ENCODE peak calls at places on chromosome 7, in four cellular contexts. Z, Y, H and G are unnamed samples.

GRCh38 chr7:50730459-50731400 is 52.0 kb downstream of the GRB10 start:
- DNase-seq in H (no peak), Z (no peak), Y (no peak), G (peak; percentile 24)

GRCh38 chr7:28956608-28957063 is 1.5 kb downstream of the TRIL start:
- DNase-seq in Z (peak; percentile 34), Y (no peak), H (no peak), G (peak; percentile 88)

GRCh38 chr7:71131256-71131752 is 640 bp upstream of the GALNT17 start:
- DNase-seq in H (no peak), Z (peak; percentile 36), Y (no peak), G (peak; percentile 93)

GRCh38 chr7:22001345-22002004 is 55.8 kb upstream of the CDCA7L start:
- DNase-seq in Y (peak; percentile 88), H (peak; percentile 68), Z (peak; percentile 80), G (peak; percentile 51)

GRCh38 chr7:108294595-108294994 is 161.6 kb downstream of the NRCAM start:
- DNase-seq in H (no peak), Z (no peak), Y (peak; percentile 86), G (no peak)

GRCh38 chr7:39919646-39920045 is 30.4 kb upstream of the CDK13 start:
- DNase-seq in Y (no peak), Z (no peak), H (no peak), G (no peak)

GRCh38 chr7:34165466-34165865 is 260.1 kb downstream of the BMPER start:
- DNase-seq in H (no peak), Z (no peak), Y (no peak), G (no peak)

GRCh38 chr7:2863461-2864066 is 19.5 kb upstream of the GNA12 start:
- DNase-seq in H (peak; percentile 96), Y (no peak), Z (peak; percentile 97), G (no peak)

GRCh38 chr7:77281780-77282478 is 82.3 kb upstream of the FGL2 start:
- DNase-seq in H (no peak), Y (peak; percentile 68), Z (peak; percentile 11), G (no peak)

GRCh38 chr7:42226354-42226941 is 10.6 kb downstream of the GLI3 start:
- DNase-seq in Y (no peak), Z (peak; percentile 20), H (no peak), G (peak; percentile 29)

GRCh38 chr7:42231043-42231442 is 6.0 kb downstream of the GLI3 start:
- DNase-seq in H (no peak), Y (no peak), Z (no peak), G (no peak)

GRCh38 chr7:42224391-42225003 is 12.5 kb downstream of the GLI3 start:
- DNase-seq in Y (no peak), H (no peak), Z (no peak), G (peak; percentile 52)

GRCh38 chr7:42227523-42227922 is 9.5 kb downstream of the GLI3 start:
- DNase-seq in Y (no peak), Z (no peak), H (no peak), G (peak; percentile 78)

GRCh38 chr7:42227931-42228591 is 8.9 kb downstream of the GLI3 start:
- DNase-seq in Z (peak; percentile 49), H (no peak), Y (no peak), G (peak; percentile 74)
- H3K4me3 ChIP-seq in Z (peak overlapping the region; percentile 58), H (no peak overlapping the region), Y (no peak overlapping the region), G (peak overlapping the region; percentile 41)

GRCh38 chr7:887488-887820 is 11.1 kb downstream of the GET4 start:
- DNase-seq in H (no peak), Z (no peak), Y (no peak), G (no peak)
- H3K79me2 ChIP-seq in H (peaks cover 70% of the 10 kb centered on the region), Z (peaks cover 61% of the 10 kb centered on the region), Y (peaks cover 39% of the 10 kb centered on the region), G (peaks cover 64% of the 10 kb centered on the region)

DNA sequence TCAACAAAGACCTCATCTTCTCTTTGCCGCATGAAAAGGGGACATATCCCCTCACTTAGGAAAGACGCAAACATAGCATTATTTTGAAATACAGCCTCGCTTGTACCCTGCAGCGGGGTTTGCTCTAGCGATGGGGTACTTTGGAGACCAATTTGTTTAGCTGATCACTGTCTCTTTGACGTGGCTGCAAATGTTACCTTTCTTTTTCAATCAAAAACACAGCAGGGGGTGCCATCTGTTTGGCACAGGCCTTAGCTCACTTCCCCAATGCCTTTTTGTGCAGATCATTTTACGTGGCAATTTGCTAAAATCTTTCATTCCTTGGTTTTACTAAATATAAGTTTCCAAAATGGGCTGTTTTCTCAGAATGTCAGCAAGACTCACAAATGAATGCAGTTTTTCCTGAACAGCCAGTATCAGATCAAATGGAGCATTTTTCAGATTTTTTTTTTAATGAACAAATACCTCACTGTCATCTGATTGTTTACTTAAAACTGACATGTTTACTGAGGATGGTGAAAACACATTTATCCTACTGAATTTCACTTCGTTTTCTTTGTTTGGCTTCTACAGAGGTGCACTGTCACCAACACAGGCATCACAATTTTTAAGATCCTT is 206.2 kb downstream of the SKAP2 start:
- DNase-seq in H (peak; percentile 89), Y (no peak), Z (no peak), G (peak; percentile 86)
- H3K4me3 ChIP-seq in H (no peak overlapping the region), Y (no peak overlapping the region), Z (no peak overlapping the region), G (peak overlapping the region; percentile 42)

GRCh38 chr7:17342726-17343125 is 44.3 kb downstream of the AHR start:
- DNase-seq in Y (no peak), Z (no peak), H (no peak), G (no peak)
- H3K79me2 ChIP-seq in Y (no peaks in the 10 kb centered on the region), Z (peaks cover 36% of the 10 kb centered on the region), H (peaks cover 20% of the 10 kb centered on the region), G (no peaks in the 10 kb centered on the region)

GRCh38 chr7:35968140-35968940 is 167.5 kb downstream of the SEPTIN7 start:
- DNase-seq in Z (no peak), H (no peak), Y (no peak), G (no peak)

GRCh38 chr7:35967366-35968139 is 166.7 kb downstream of the SEPTIN7 start:
- DNase-seq in Y (no peak), H (no peak), Z (no peak), G (no peak)

GRCh38 chr7:35970458-35970857 is 169.6 kb downstream of the SEPTIN7 start:
- DNase-seq in H (peak; percentile 26), Z (no peak), Y (no peak), G (no peak)

GRCh38 chr7:35969055-35969454 is 168.2 kb downstream of the SEPTIN7 start:
- DNase-seq in Y (no peak), H (no peak), Z (no peak), G (no peak)

GRCh38 chr7:35971133-35971995 is 170.5 kb downstream of the SEPTIN7 start:
- DNase-seq in H (peak; percentile 26), Z (no peak), Y (no peak), G (no peak)
- H3K4me3 ChIP-seq in H (peak overlapping the region; percentile 30), Z (no peak overlapping the region), Y (no peak overlapping the region), G (no peak overlapping the region)

GRCh38 chr7:69182596-69183467 is 415.4 kb upstream of the AUTS2 start:
- DNase-seq in Y (peak; percentile 74), Z (no peak), H (no peak), G (no peak)
- H3K79me2 ChIP-seq in Y (no peaks in the 10 kb centered on the region), Z (no peaks in the 10 kb centered on the region), H (no peaks in the 10 kb centered on the region), G (no peaks in the 10 kb centered on the region)

GRCh38 chr7:158596309-158596708 is 8.7 kb upstream of the PTPRN2 start:
- DNase-seq in H (no peak), Z (no peak), Y (no peak), G (no peak)
- H3K4me3 ChIP-seq in H (no peak overlapping the region), Z (no peak overlapping the region), Y (no peak overlapping the region), G (no peak overlapping the region)

DNA sequence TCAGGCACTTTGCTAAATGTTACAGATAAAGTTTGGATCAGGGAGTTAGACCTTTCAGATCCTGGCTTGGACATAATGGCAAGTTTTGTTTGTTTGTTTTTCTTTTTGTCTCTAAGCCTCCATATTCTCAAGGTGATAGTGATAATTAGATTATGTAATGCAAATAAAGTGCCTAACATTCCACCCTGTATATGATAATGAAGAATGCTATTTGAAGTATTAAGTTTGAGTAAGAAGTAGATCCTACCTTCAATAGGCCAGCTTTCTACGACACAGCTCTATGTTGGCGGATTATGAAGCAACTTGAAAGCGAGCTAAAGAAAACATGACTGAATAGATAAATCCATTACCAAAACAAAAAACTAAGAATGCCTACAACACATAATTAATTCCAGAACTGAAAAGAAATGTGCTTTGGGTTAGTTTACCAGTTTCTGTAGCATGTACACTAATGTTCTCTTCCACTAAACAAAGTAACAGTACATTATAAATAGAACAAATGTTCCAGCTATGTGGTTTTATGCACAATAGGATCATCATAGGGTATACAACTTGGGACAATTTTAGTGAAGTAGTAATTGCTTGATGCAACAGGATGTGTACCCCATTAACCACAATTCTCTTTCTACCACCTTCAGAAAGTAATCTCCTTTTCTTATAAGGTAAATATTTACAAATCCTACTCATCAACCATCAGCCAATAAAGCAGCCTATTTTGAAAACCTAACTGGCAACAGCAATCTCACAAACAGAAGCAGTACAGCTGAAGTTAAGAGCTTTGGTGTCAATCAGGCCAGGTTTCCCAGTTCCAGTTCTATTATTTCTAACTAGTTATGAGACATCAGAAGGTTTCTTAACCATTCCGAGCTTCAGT is 1.5 kb downstream of the SEM1 start:
- DNase-seq in Z (no peak), Y (no peak), H (peak; percentile 54), G (no peak)
- H3K79me2 ChIP-seq in Z (peaks cover 61% of the 10 kb centered on the region), Y (peaks cover 64% of the 10 kb centered on the region), H (peaks cover 62% of the 10 kb centered on the region), G (peaks cover 65% of the 10 kb centered on the region)

DNA sequence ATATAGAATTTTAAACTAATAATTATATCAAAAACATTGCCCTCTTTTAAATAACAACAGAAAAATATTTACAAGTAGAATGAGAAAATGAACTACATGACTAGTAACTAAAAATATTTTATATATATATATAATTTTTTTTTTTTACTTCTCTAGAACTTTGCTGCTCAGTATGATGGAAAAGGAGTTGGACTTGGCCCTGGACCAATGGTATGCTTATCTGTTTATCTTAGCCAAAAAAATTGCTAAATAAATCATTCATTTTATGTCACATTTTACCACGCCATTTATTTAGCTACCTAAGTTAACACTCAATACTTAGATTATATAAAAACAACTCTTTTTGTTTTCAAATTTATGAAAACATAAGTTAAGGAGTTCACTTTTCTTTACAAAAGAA is 6.7 kb downstream of the COL1A2 start:
- DNase-seq in Z (no peak), H (no peak), Y (no peak), G (no peak)
- H3K4me3 ChIP-seq in Z (no peak overlapping the region), H (no peak overlapping the region), Y (no peak overlapping the region), G (no peak overlapping the region)